ENCODE peak calls at places on chromosomes 1 and 21, in six cellular contexts. C is K562, T is SK-N-SH, N is H1, S is GM12878, A is HepG2. P is an unnamed sample.

GRCh38 chr21:37593015-37593414 is 226.4 kb downstream of the DYRK1A start:
- DNase-seq in N (peak; percentile 84), S (no peak), A (no peak), T (no peak), C (no peak), P (no peak)

GRCh38 chr1:195909061-195909460 is 699.2 kb downstream of the KCNT2 start:
- DNase-seq in S (no peak), C (no peak), N (no peak), A (no peak), T (no peak), P (no peak)

GRCh38 chr1:55067022-55067781 is 27.9 kb downstream of the PCSK9 start:
- DNase-seq in S (no peak), C (no peak), T (no peak), A (no peak), N (no peak), P (no peak)

GRCh38 chr1:102434421-102434820 is 437.7 kb upstream of the OLFM3 start:
- DNase-seq in C (peak; percentile 2), N (peak; percentile 1), T (peak; percentile 28), S (no peak), A (peak; percentile 52), P (no peak)

GRCh38 chr1:225329041-225329440 is 98.8 kb downstream of the LBR start:
- DNase-seq in T (no peak), S (no peak), C (no peak), A (peak; percentile 2), N (no peak), P (no peak)

GRCh38 chr1:64484651-64485050 is 14.7 kb downstream of the CACHD1 start:
- DNase-seq in A (no peak), T (no peak), S (no peak), C (no peak), N (no peak), P (no peak)

GRCh38 chr1:155463865-155464264 is 98.7 kb downstream of the ASH1L start:
- DNase-seq in N (no peak), A (no peak), T (no peak), S (peak; percentile 8), C (no peak), P (peak; percentile 16)

GRCh38 chr21:26632691-26633090 is 59.6 kb upstream of the CYYR1 start:
- DNase-seq in S (no peak), A (no peak), T (no peak), C (no peak), N (no peak), P (no peak)

GRCh38 chr1:245688536-245689453 is 534.0 kb downstream of the KIF26B start:
- DNase-seq in S (no peak), A (no peak), T (no peak), C (no peak), N (no peak), P (no peak)

GRCh38 chr1:113456967-113457366 is 66.7 kb downstream of the MAGI3 start:
- DNase-seq in T (no peak), C (no peak), N (no peak), A (peak; percentile 86), S (no peak), P (peak; percentile 93)

GRCh38 chr1:100502052-100502792 is 35.7 kb upstream of the GPR88 start:
- DNase-seq in A (no peak), S (no peak), T (no peak), C (no peak), N (no peak), P (no peak)

GRCh38 chr21:32325706-32326105 is 27.1 kb downstream of the MRAP start:
- DNase-seq in T (no peak), A (no peak), N (no peak), C (no peak), S (no peak), P (no peak)

GRCh38 chr1:9901148-9902059 is 8.7 kb downstream of the CTNNBIP1 start:
- DNase-seq in S (no peak), A (no peak), T (no peak), N (no peak), C (no peak), P (no peak)
- TF ChIP-seq CHD2 in S (no peak), A (no peak), T (no peak), N (no peak), C (no peak), P (no peak)

GRCh38 chr1:13820456-13820855 is 120.5 kb downstream of the PRDM2 start:
- DNase-seq in S (no peak), T (no peak), N (no peak), C (no peak), A (no peak), P (no peak)
- TF ChIP-seq CHD2 in S (no peak), T (no peak), N (no peak), C (no peak), A (no peak), P (no peak)

GRCh38 chr1:227927971-227928741 is 19.6 kb downstream of the WNT9A start:
- DNase-seq in N (no peak), T (no peak), A (no peak), S (no peak), C (no peak), P (no peak)
- TF ChIP-seq CHD2 in N (no peak), T (no peak), A (no peak), S (no peak), C (no peak), P (no peak)

DNA sequence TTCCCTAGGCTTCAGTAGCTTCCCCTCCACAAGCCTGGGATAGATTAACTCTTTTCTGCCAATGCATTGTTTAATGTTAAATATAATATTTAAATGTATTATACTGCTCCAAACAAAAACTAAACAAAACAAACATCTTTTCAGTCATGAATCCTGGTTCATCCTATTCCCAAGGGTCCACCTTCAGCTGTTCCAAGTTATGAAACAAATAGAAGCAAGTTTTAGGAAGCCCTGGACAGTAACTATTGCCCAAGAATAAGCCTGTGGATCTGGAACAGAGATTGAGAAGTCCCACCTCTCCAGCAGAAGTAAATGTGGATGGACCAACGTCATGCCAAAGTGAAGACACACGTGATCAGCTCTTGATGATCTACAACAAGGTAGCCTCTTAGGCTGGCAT is 408.1 kb downstream of the SETD4 start:
- DNase-seq in S (no peak), N (no peak), A (no peak), C (no peak), T (no peak), P (no peak)
- TF ChIP-seq CHD2 in S (no peak), N (no peak), A (no peak), C (no peak), T (no peak), P (no peak)

GRCh38 chr1:197180252-197180878 is 33.9 kb upstream of the ASPM start:
- DNase-seq in C (peak; percentile 27), N (no peak), S (no peak), A (peak; percentile 47), T (peak; percentile 38), P (peak; percentile 33)

GRCh38 chr1:197181982-197182381 is 35.5 kb upstream of the ASPM start:
- DNase-seq in A (no peak), C (no peak), T (no peak), N (no peak), S (no peak), P (no peak)

GRCh38 chr1:197182716-197183115 is 36.2 kb upstream of the ASPM start:
- DNase-seq in T (no peak), S (no peak), A (no peak), N (no peak), C (no peak), P (no peak)

GRCh38 chr1:197174818-197175217 is 28.3 kb upstream of the ASPM start:
- DNase-seq in C (no peak), S (no peak), N (no peak), A (no peak), T (no peak), P (no peak)

DNA sequence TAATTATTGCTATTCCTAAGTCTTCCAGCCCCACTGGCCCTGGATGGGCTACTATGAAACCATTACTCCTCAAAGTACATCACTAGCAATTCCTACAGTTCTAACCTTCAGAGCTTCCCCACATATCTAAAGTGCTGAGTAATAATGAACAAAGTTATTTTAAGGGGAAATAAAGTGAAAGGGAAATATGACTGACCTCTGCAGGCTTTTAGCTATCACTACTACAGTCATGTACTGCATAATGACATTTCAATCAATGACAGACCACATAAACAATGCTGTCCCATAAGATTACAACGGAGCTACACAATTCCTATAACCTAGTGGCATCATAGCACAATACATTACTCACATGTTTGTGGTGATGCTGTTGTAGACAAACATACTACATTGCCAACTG is 32.5 kb upstream of the ASPM start:
- DNase-seq in S (no peak), N (no peak), T (no peak), C (no peak), A (peak; percentile 23), P (no peak)
- TF ChIP-seq CHD2 in S (no peak), N (no peak), T (no peak), C (no peak), A (no peak), P (no peak)

GRCh38 chr1:204478921-204479320 is 15.7 kb downstream of the PIK3C2B start:
- DNase-seq in T (no peak), A (no peak), S (no peak), C (no peak), N (no peak), P (no peak)

GRCh38 chr1:204478166-204478899 is 16.3 kb downstream of the PIK3C2B start:
- DNase-seq in T (no peak), C (no peak), N (no peak), A (no peak), S (no peak), P (no peak)

GRCh38 chr1:204479387-204480136 is 15.0 kb downstream of the PIK3C2B start:
- DNase-seq in N (no peak), S (no peak), A (no peak), C (no peak), T (no peak), P (no peak)

GRCh38 chr1:204483791-204484190 is 10.8 kb downstream of the PIK3C2B start:
- DNase-seq in N (no peak), S (no peak), T (no peak), A (peak; percentile 21), C (no peak), P (no peak)

GRCh38 chr1:204480515-204480914 is 14.1 kb downstream of the PIK3C2B start:
- DNase-seq in A (no peak), N (no peak), T (no peak), S (no peak), C (no peak), P (no peak)
- TF ChIP-seq CHD2 in A (no peak), N (no peak), T (no peak), S (no peak), C (no peak), P (no peak)

GRCh38 chr1:237672748-237673147 is 218.0 kb downstream of the ZP4 start:
- DNase-seq in S (no peak), A (no peak), T (peak; percentile 39), C (no peak), N (no peak), P (no peak)

GRCh38 chr1:237681210-237681609 is 209.5 kb downstream of the ZP4 start:
- DNase-seq in S (no peak), C (no peak), N (no peak), T (no peak), A (no peak), P (no peak)

GRCh38 chr1:237679687-237680086 is 211.0 kb downstream of the ZP4 start:
- DNase-seq in A (no peak), T (no peak), S (no peak), C (no peak), N (no peak), P (no peak)

GRCh38 chr1:237677979-237678378 is 212.7 kb downstream of the ZP4 start:
- DNase-seq in T (peak; percentile 21), C (no peak), A (no peak), N (no peak), S (no peak), P (peak; percentile 36)
- TF ChIP-seq CHD2 in T (no peak), C (no peak), A (no peak), N (no peak), S (no peak), P (no peak)

P was measured in A549.